ENCODE peak calls at places on chromosomes 13 and 19, in eight cellular contexts. T is fibroblast of lung, O is GM06990, B is left ventricle myocardium inferior, W is PC-3, M is body of pancreas, X is BJ, N is right cardiac atrium. G is an unnamed sample. For H3K27me3, the result is how much of the 10 kb centered on the place peaks cover.

GRCh38 chr13:67308004-67308772 is 78.1 kb upstream of the PCDH9 start:
- DNase-seq in T (no peak), O (no peak), B (no peak), W (peak), M (no peak), X (no peak), N (no peak), G (no peak)

GRCh38 chr19:35107541-35107939 is 8.1 kb upstream of the FXYD3 start:
- DNase-seq in T (peak), O (no peak), B (no peak), W (peak), M (peak), X (no peak), N (peak), G (no peak)

GRCh38 chr19:17248011-17248776 is 2.5 kb upstream of the NR2F6 start:
- DNase-seq in T (no peak), O (no peak), B (no peak), W (no peak), M (peak), X (no peak), N (no peak), G (peak)

GRCh38 chr13:32300920-32301319 is 14.2 kb downstream of the ZAR1L start:
- DNase-seq in T (no peak), O (no peak), B (no peak), W (no peak), M (no peak), X (no peak), N (no peak), G (no peak)

GRCh38 chr19:20565321-20566018 is at the start of gene ZNF737:
- DNase-seq in T (peak), O (peak), B (peak), W (peak), M (peak), X (peak), N (peak), G (peak)

GRCh38 chr19:13118424-13119193 is 545 bp downstream of the NACC1 start:
- DNase-seq in T (no peak), O (peak), B (peak), W (peak), M (no peak), X (no peak), N (peak), G (peak)

GRCh38 chr19:13069415-13070369 is 33.0 kb downstream of the LYL1 start:
- DNase-seq in T (no peak), O (no peak), B (no peak), W (no peak), M (no peak), X (no peak), N (peak), G (no peak)

GRCh38 chr19:1521636-1522035 is 2.2 kb upstream of the PLK5 start:
- DNase-seq in T (no peak), O (no peak), B (peak), W (no peak), M (no peak), X (no peak), N (peak), G (no peak)

GRCh38 chr19:5456836-5457200 is 1.6 kb downstream of the ZNRF4 start:
- DNase-seq in T (no peak), O (no peak), B (no peak), W (no peak), M (no peak), X (no peak), N (no peak), G (no peak)

GRCh38 chr19:32748497-32748896 is 28.9 kb downstream of the TDRD12 start:
- DNase-seq in T (no peak), O (peak), B (no peak), W (peak), M (no peak), X (no peak), N (no peak), G (peak)

GRCh38 chr19:14563989-14564650 is 7.7 kb downstream of the NDUFB7 start:
- DNase-seq in T (no peak), O (peak), B (no peak), W (peak), M (no peak), X (no peak), N (no peak), G (peak)

GRCh38 chr19:42271861-42272534 is 2.9 kb downstream of the CIC start:
- DNase-seq in T (no peak), O (peak), B (no peak), W (no peak), M (no peak), X (no peak), N (peak), G (no peak)

GRCh38 chr13:39410089-39410901 is 192.7 kb downstream of the LHFPL6 start:
- DNase-seq in T (peak), O (no peak), B (no peak), W (no peak), M (no peak), X (peak), N (no peak), G (no peak)

GRCh38 chr19:1837625-1838105 is 10.6 kb downstream of the REXO1 start:
- DNase-seq in T (no peak), O (no peak), B (peak), W (peak), M (no peak), X (no peak), N (peak), G (peak)

GRCh38 chr13:79451500-79451962 is 29.4 kb upstream of the NDFIP2 start:
- DNase-seq in T (peak), O (peak), B (no peak), W (peak), M (no peak), X (peak), N (no peak), G (peak)

GRCh38 chr19:54137114-54137912 is at the start of gene CNOT3:
- DNase-seq in T (peak), O (peak), B (peak), W (peak), M (peak), X (peak), N (peak), G (peak)

GRCh38 chr13:59464926-59465325 is 698.8 kb downstream of the DIAPH3 start:
- DNase-seq in T (no peak), O (no peak), B (no peak), W (peak), M (no peak), X (no peak), N (no peak), G (no peak)

GRCh38 chr13:97946951-97947588 is 6.4 kb upstream of the IPO5 start:
- DNase-seq in T (peak), O (no peak), B (no peak), W (peak), M (no peak), X (peak), N (no peak), G (no peak)

GRCh38 chr19:46181386-46181774 is 33.3 kb downstream of the IGFL2 start:
- DNase-seq in T (peak), O (no peak), B (no peak), W (peak), M (no peak), X (no peak), N (no peak), G (peak)

GRCh38 chr19:10256551-10256950 is 4.5 kb downstream of the MRPL4 start:
- DNase-seq in T (no peak), O (no peak), B (no peak), W (no peak), M (no peak), X (no peak), N (no peak), G (peak)

GRCh38 chr13:111280226-111280625 is 40.2 kb upstream of the TEX29 start:
- DNase-seq in T (no peak), O (no peak), B (no peak), W (no peak), M (no peak), X (no peak), N (no peak), G (no peak)

GRCh38 chr13:92510416-92510815 is 716.2 kb upstream of the GPC6 start:
- DNase-seq in T (peak), O (no peak), B (no peak), W (peak), M (no peak), X (no peak), N (no peak), G (no peak)

GRCh38 chr13:30364133-30364532 is 56.8 kb upstream of the KATNAL1 start:
- DNase-seq in T (no peak), O (no peak), B (no peak), W (no peak), M (no peak), X (no peak), N (no peak), G (no peak)

GRCh38 chr19:558770-559439 is 13.5 kb upstream of the BSG start:
- DNase-seq in T (peak), O (no peak), B (no peak), W (no peak), M (no peak), X (no peak), N (peak), G (no peak)

GRCh38 chr19:49591731-49592485 is 926 bp downstream of the PRR12 start:
- DNase-seq in T (peak), O (peak), B (peak), W (peak), M (peak), X (no peak), N (peak), G (peak)

GRCh38 chr19:12801466-12802266 is at the start of the genes PRDX2 and THSD8:
- DNase-seq in T (peak), O (peak), B (peak), W (peak), M (peak), X (no peak), N (peak), G (peak)

GRCh38 chr19:2308114-2308556 is at the start of gene LINGO3:
- DNase-seq in T (no peak), O (no peak), B (no peak), W (no peak), M (no peak), X (no peak), N (no peak), G (peak)

GRCh38 chr19:55647732-55648656 is at the start of gene CCDC106:
- DNase-seq in T (peak), O (peak), B (peak), W (peak), M (peak), X (no peak), N (peak), G (peak)

GRCh38 chr19:50547385-50548190 is 20.6 kb downstream of the LRRC4B start:
- DNase-seq in T (no peak), O (no peak), B (no peak), W (no peak), M (no peak), X (no peak), N (no peak), G (no peak)

GRCh38 chr19:29519146-29519545 is 6.6 kb upstream of the VSTM2B start:
- DNase-seq in T (no peak), O (no peak), B (no peak), W (no peak), M (no peak), X (no peak), N (peak), G (no peak)

GRCh38 chr19:50896591-50897190 is 14.5 kb downstream of the KLK4 start:
- DNase-seq in T (peak), O (peak), B (no peak), W (peak), M (peak), X (no peak), N (no peak), G (no peak)

GRCh38 chr19:6528544-6529121 is 2.2 kb upstream of the TNFSF9 start:
- DNase-seq in T (no peak), O (peak), B (peak), W (no peak), M (no peak), X (no peak), N (peak), G (peak)

GRCh38 chr13:71290963-71291937 is 575.8 kb downstream of the DACH1 start:
- DNase-seq in T (peak), O (peak), B (no peak), W (peak), M (peak), X (no peak), N (peak), G (no peak)

GRCh38 chr13:24356837-24357236 is 47.5 kb downstream of the C1QTNF9 start:
- DNase-seq in T (no peak), O (no peak), B (no peak), W (no peak), M (no peak), X (no peak), N (no peak), G (no peak)
- H3K4me3 ChIP-seq in T (no peak), O (no peak), B (no peak), W (no peak), M (no peak), X (no peak), N (no peak), G (no peak)

DNA sequence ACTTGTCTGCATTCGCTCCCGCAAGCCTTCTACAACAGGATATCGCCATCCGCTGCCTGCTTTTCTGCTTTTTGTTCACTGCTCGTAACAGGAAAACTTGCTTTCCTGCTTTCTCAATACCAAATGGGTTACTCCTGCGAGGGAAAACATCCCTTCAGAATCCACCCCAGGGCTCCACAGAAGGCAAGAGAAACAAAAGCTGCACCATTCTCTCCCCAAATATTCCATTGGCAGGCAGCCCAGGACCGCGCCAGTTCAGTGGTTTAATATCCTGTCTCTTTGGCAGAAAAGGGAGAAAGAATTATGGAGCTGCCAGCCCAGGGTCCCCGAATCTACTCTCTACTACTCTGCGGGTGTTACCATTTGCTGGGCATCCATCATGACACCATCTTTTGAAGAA is 84.7 kb upstream of the DOCK9 start:
- DNase-seq in T (peak), O (no peak), B (peak), W (peak), M (no peak), X (no peak), N (peak), G (no peak)
- H3K27me3 ChIP-seq in T (under half), O (under half), B (under half), W (under half), M (under half), X (under half), N (under half), G (under half)

DNA sequence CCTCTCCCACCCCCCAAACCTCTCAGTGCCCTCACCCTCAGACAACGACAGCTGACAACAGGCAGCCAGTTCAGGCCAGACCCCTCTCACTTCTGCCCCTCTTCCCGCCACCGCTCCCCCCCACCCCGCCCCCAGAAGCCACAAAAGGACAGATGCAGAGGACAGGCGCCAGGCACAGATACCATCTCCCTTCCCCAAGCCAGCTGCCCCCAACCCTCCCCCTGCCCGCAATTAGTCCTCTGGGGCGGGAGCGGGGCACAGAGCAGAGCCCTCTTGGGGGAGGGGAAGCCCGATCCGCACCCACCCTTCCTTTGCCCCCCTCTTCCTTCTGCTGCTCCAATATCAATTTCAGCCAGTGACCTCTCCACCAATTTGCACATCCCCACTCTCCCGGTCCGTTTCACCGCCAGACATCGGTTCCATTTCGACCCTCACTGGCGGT is 585 bp upstream of the SHD start:
- DNase-seq in T (no peak), O (no peak), B (no peak), W (no peak), M (no peak), X (no peak), N (no peak), G (peak)
- H3K4me3 ChIP-seq in T (no peak), O (no peak), B (peak), W (no peak), M (no peak), X (no peak), N (peak), G (peak)

GRCh38 chr13:100765021-100765420 is 90.4 kb upstream of the TMTC4 start:
- DNase-seq in T (no peak), O (no peak), B (no peak), W (no peak), M (no peak), X (no peak), N (no peak), G (no peak)

DNA sequence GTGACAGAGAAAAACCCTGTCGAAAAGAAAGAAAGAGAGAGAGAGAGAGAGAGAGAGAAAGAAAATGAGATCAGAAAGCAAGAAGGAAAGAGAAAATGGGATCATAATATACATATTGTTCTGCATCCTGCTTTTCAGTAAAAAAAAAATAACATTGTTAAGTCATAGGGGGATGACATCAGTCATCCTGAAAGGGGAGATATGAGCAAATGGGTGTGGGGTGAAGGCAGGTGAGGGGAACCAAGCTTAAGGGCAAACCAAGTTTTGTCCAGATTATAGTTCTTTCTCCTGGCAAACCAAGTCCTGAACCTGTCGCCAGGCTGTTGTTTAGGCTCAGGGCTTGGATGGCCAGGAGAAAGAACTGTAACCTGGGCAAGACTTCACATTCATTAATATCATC is 92.6 kb upstream of the TMTC4 start:
- DNase-seq in T (no peak), O (no peak), B (no peak), W (no peak), M (no peak), X (no peak), N (no peak), G (no peak)
- H3K27me3 ChIP-seq in T (under half), O (under half), B (under half), W (under half), M (under half), X (under half), N (under half), G (under half)

GRCh38 chr19:43697295-43697694 is 18.6 kb upstream of the IRGC start:
- DNase-seq in T (no peak), O (no peak), B (no peak), W (no peak), M (no peak), X (no peak), N (no peak), G (no peak)

GRCh38 chr19:43704002-43704705 is 11.7 kb upstream of the IRGC start:
- DNase-seq in T (no peak), O (no peak), B (no peak), W (peak), M (no peak), X (no peak), N (no peak), G (no peak)

GRCh38 chr19:43695985-43696729 is 19.7 kb upstream of the IRGC start:
- DNase-seq in T (no peak), O (no peak), B (no peak), W (no peak), M (no peak), X (no peak), N (no peak), G (no peak)

GRCh38 chr19:43700368-43701015 is 15.4 kb upstream of the IRGC start:
- DNase-seq in T (peak), O (peak), B (peak), W (peak), M (peak), X (peak), N (peak), G (no peak)

DNA sequence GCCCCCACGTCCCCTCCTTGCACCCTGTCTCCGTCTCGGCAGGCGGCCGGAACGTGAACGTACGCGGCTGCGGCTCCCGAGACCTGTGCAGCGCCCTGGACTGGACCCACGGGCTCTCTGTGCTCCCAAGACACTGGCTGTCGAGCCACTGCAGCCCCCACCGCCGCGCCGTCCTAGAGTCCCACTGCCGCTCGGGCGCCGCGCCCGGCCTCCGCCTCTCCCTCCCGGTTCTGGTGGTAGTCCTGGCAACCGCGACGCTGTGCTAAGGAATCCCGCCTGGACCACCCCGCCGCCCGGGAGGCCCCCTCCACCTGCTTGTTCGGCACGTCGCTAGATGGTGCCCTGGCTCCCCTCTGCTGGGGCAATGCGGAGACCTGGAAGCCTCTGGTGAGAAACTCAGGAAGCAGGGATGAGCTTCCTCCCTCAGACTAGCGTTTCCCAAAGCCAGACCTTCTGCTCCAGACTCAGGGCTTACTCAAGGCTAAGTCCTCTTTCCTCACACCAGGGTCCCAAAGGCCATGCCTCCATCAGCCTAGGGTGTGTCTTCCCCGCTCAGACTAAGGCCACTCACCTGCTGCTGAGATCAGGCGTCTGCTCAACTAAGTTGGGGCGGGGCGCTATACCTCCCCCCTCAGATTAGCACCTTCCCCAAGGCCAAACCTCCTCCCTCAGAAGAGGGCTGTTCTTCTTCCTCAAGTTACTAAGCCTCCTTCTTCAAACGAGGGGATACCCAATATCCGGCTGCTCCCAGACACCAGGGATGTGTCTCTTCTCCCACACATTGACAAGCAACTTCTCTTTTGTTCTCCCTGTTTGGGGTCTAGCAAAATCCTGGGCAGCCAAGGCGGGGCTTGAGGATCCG is 16.1 kb upstream of the IRGC start:
- DNase-seq in T (peak), O (no peak), B (peak), W (no peak), M (peak), X (no peak), N (peak), G (peak)
- H3K4me3 ChIP-seq in T (peak), O (no peak), B (peak), W (no peak), M (no peak), X (peak), N (peak), G (peak)

G was measured in H7.